ENCODE peak calls at places on chromosomes 11 and 22, in four cellular contexts. A, S, H and V are unnamed samples.

GRCh38 chr11:122697636-122698167 is 42.2 kb downstream of the UBASH3B start:
- DNase-seq in A (no peak), H (no peak), S (no peak), V (no peak)

GRCh38 chr11:27443746-27444465 is 28.7 kb downstream of the LGR4 start:
- DNase-seq in S (no peak), H (no peak), A (no peak), V (no peak)

GRCh38 chr11:35170503-35170902 is 31.5 kb downstream of the CD44 start:
- DNase-seq in H (no peak), S (no peak), A (no peak), V (no peak)

GRCh38 chr11:8082391-8083087 is 1.5 kb downstream of the TUB start:
- DNase-seq in A (no peak), S (peak), H (no peak), V (no peak)

GRCh38 chr11:44269369-44270351 is 40.3 kb downstream of the ALX4 start:
- DNase-seq in S (no peak), A (no peak), H (no peak), V (no peak)

GRCh38 chr11:88012456-88012855 is 162.8 kb downstream of the RAB38 start:
- DNase-seq in S (no peak), H (no peak), A (no peak), V (no peak)

GRCh38 chr22:49869091-49869830 is 15.6 kb downstream of the ZBED4 start:
- DNase-seq in H (no peak), S (no peak), A (no peak), V (no peak)

GRCh38 chr11:64858467-64859401 is 14.3 kb upstream of the CDC42BPG start:
- DNase-seq in H (no peak), A (no peak), S (no peak), V (no peak)

GRCh38 chr11:101014600-101015242 is 114.9 kb downstream of the PGR start:
- DNase-seq in H (no peak), A (no peak), S (no peak), V (no peak)

GRCh38 chr11:128365044-128365443 is 222.3 kb downstream of the ETS1 start:
- DNase-seq in S (no peak), A (no peak), H (no peak), V (no peak)

GRCh38 chr22:33326540-33327295 is 268.5 kb upstream of the SYN3 start:
- DNase-seq in S (no peak), A (no peak), H (no peak), V (no peak)

GRCh38 chr11:2329551-2329950 is 27.7 kb downstream of the TSPAN32 start:
- DNase-seq in A (no peak), S (no peak), H (no peak), V (no peak)